ENCODE peak calls at places on chromosomes 4 and X, in seven cellular contexts. One of them, this sample, is unnamed.

GRCh38 chrX:48703642-48704481 is 7.3 kb downstream of the SUV39H1 start:
- DNase-seq in tibial artery: no peak
- DNase-seq in pancreas: no peak
- DNase-seq in ovary: no peak
- DNase-seq in PC-3: peak; percentile 90
- DNase-seq in CD8-positive, alpha-beta memory T cell: no peak
- DNase-seq in CD4-positive, CD25-positive, alpha-beta regulatory T cell: no peak
- DNase-seq in this sample: peak; percentile 57

GRCh38 chr4:2186133-2186864 is 55.6 kb downstream of the HAUS3 start:
- DNase-seq in tibial artery: no peak
- DNase-seq in pancreas: no peak
- DNase-seq in ovary: no peak
- DNase-seq in PC-3: peak; percentile 60
- DNase-seq in CD8-positive, alpha-beta memory T cell: no peak
- DNase-seq in CD4-positive, CD25-positive, alpha-beta regulatory T cell: no peak
- DNase-seq in this sample: peak; percentile 45

GRCh38 chr4:34964613-34965012 is 1279.7 kb downstream of the ARAP2 start:
- DNase-seq in tibial artery: no peak
- DNase-seq in pancreas: no peak
- DNase-seq in ovary: no peak
- DNase-seq in PC-3: no peak
- DNase-seq in CD8-positive, alpha-beta memory T cell: no peak
- DNase-seq in CD4-positive, CD25-positive, alpha-beta regulatory T cell: no peak
- DNase-seq in this sample: no peak

GRCh38 chrX:48470110-48470832 is at the start of gene SLC38A5:
- DNase-seq in tibial artery: no peak
- DNase-seq in pancreas: no peak
- DNase-seq in ovary: no peak
- DNase-seq in PC-3: no peak
- DNase-seq in CD8-positive, alpha-beta memory T cell: no peak
- DNase-seq in CD4-positive, CD25-positive, alpha-beta regulatory T cell: no peak
- DNase-seq in this sample: no peak

GRCh38 chrX:18119856-18120255 is 100.8 kb downstream of the BEND2 start:
- DNase-seq in tibial artery: no peak
- DNase-seq in pancreas: no peak
- DNase-seq in ovary: no peak
- DNase-seq in PC-3: peak; percentile 31
- DNase-seq in CD8-positive, alpha-beta memory T cell: no peak
- DNase-seq in CD4-positive, CD25-positive, alpha-beta regulatory T cell: no peak
- DNase-seq in this sample: no peak

GRCh38 chr4:105662935-105663675 is 45.4 kb downstream of the INTS12 start:
- DNase-seq in tibial artery: no peak
- DNase-seq in pancreas: no peak
- DNase-seq in ovary: no peak
- DNase-seq in PC-3: no peak
- DNase-seq in CD8-positive, alpha-beta memory T cell: no peak
- DNase-seq in CD4-positive, CD25-positive, alpha-beta regulatory T cell: no peak
- DNase-seq in this sample: no peak

GRCh38 chr4:88843067-88843723 is 145.6 kb upstream of the NAP1L5 start:
- DNase-seq in tibial artery: no peak
- DNase-seq in pancreas: no peak
- DNase-seq in ovary: no peak
- DNase-seq in PC-3: peak; percentile 78
- DNase-seq in CD8-positive, alpha-beta memory T cell: no peak
- DNase-seq in CD4-positive, CD25-positive, alpha-beta regulatory T cell: no peak
- DNase-seq in this sample: peak; percentile 92

GRCh38 chrX:116436358-116436816 is at the start of gene SLC6A14:
- DNase-seq in tibial artery: no peak
- DNase-seq in pancreas: peak; percentile 48
- DNase-seq in ovary: no peak
- DNase-seq in PC-3: peak; percentile 2
- DNase-seq in CD8-positive, alpha-beta memory T cell: no peak
- DNase-seq in CD4-positive, CD25-positive, alpha-beta regulatory T cell: no peak
- DNase-seq in this sample: peak; percentile 29

GRCh38 chr4:36189511-36190226 is 54.6 kb downstream of the ARAP2 start:
- DNase-seq in tibial artery: no peak
- DNase-seq in pancreas: no peak
- DNase-seq in ovary: no peak
- DNase-seq in PC-3: no peak
- DNase-seq in CD8-positive, alpha-beta memory T cell: no peak
- DNase-seq in CD4-positive, CD25-positive, alpha-beta regulatory T cell: no peak
- DNase-seq in this sample: peak; percentile 52

DNA sequence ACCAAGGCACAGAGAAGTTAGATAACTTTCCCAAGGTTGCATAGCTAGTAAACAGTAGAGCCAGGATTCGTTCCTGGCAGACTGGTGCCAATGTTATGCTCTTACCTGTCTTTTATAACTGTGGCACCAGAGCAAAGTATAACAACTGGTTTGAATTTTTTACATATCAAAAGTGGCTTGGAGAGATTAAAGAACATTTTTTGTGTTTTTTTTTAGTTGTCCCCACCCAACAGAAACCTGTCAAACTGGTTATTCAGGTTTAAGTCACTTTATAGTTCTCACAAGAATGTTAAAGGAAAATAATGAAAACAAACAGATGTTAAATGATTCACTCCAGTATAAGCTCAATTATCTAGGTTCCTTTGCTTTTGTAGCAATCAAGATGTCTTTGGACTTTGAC is 15.6 kb upstream of the FAM47E start:
- DNase-seq in tibial artery: no peak
- DNase-seq in pancreas: no peak
- DNase-seq in ovary: no peak
- DNase-seq in PC-3: peak; percentile 88
- DNase-seq in CD8-positive, alpha-beta memory T cell: no peak
- DNase-seq in CD4-positive, CD25-positive, alpha-beta regulatory T cell: no peak
- DNase-seq in this sample: peak; percentile 92
- H3K27ac ChIP-seq in tibial artery: no peak overlapping the region
- H3K27ac ChIP-seq in pancreas: peak overlapping the region; percentile 68
- H3K27ac ChIP-seq in ovary: no peak overlapping the region
- H3K27ac ChIP-seq in PC-3: peak overlapping the region; percentile 82
- H3K27ac ChIP-seq in CD8-positive, alpha-beta memory T cell: no peak overlapping the region
- H3K27ac ChIP-seq in CD4-positive, CD25-positive, alpha-beta regulatory T cell: no peak overlapping the region
- H3K27ac ChIP-seq in this sample: no peak overlapping the region

GRCh38 chr4:168562021-168562691 is 65.3 kb downstream of the PALLD start:
- DNase-seq in tibial artery: no peak
- DNase-seq in pancreas: no peak
- DNase-seq in ovary: no peak
- DNase-seq in PC-3: peak; percentile 70
- DNase-seq in CD8-positive, alpha-beta memory T cell: no peak
- DNase-seq in CD4-positive, CD25-positive, alpha-beta regulatory T cell: no peak
- DNase-seq in this sample: peak; percentile 29

GRCh38 chr4:168558587-168558986 is 61.7 kb downstream of the PALLD start:
- DNase-seq in tibial artery: no peak
- DNase-seq in pancreas: no peak
- DNase-seq in ovary: no peak
- DNase-seq in PC-3: peak; percentile 78
- DNase-seq in CD8-positive, alpha-beta memory T cell: no peak
- DNase-seq in CD4-positive, CD25-positive, alpha-beta regulatory T cell: no peak
- DNase-seq in this sample: peak; percentile 40

GRCh38 chr4:168557658-168558057 is 60.8 kb downstream of the PALLD start:
- DNase-seq in tibial artery: no peak
- DNase-seq in pancreas: no peak
- DNase-seq in ovary: no peak
- DNase-seq in PC-3: no peak
- DNase-seq in CD8-positive, alpha-beta memory T cell: no peak
- DNase-seq in CD4-positive, CD25-positive, alpha-beta regulatory T cell: no peak
- DNase-seq in this sample: no peak

GRCh38 chr4:168560835-168561210 is 64.0 kb downstream of the PALLD start:
- DNase-seq in tibial artery: no peak
- DNase-seq in pancreas: no peak
- DNase-seq in ovary: no peak
- DNase-seq in PC-3: peak; percentile 5
- DNase-seq in CD8-positive, alpha-beta memory T cell: no peak
- DNase-seq in CD4-positive, CD25-positive, alpha-beta regulatory T cell: no peak
- DNase-seq in this sample: no peak

GRCh38 chr4:168560184-168560834 is 63.5 kb downstream of the PALLD start:
- DNase-seq in tibial artery: no peak
- DNase-seq in pancreas: no peak
- DNase-seq in ovary: no peak
- DNase-seq in PC-3: peak; percentile 75
- DNase-seq in CD8-positive, alpha-beta memory T cell: no peak
- DNase-seq in CD4-positive, CD25-positive, alpha-beta regulatory T cell: no peak
- DNase-seq in this sample: no peak
- H3K4me1 ChIP-seq in tibial artery: no peaks in the 10 kb centered on the region
- H3K4me1 ChIP-seq in pancreas: peaks cover 3% of the 10 kb centered on the region
- H3K4me1 ChIP-seq in ovary: no peaks in the 10 kb centered on the region
- H3K4me1 ChIP-seq in PC-3: peaks cover 53% of the 10 kb centered on the region
- H3K4me1 ChIP-seq in CD8-positive, alpha-beta memory T cell: no peaks in the 10 kb centered on the region
- H3K4me1 ChIP-seq in CD4-positive, CD25-positive, alpha-beta regulatory T cell: no peaks in the 10 kb centered on the region
- H3K4me1 ChIP-seq in this sample: peaks cover 3% of the 10 kb centered on the region

GRCh38 chr4:168197926-168198325 is 105.6 kb downstream of the ANXA10 start:
- DNase-seq in tibial artery: no peak
- DNase-seq in pancreas: no peak
- DNase-seq in ovary: no peak
- DNase-seq in PC-3: no peak
- DNase-seq in CD8-positive, alpha-beta memory T cell: no peak
- DNase-seq in CD4-positive, CD25-positive, alpha-beta regulatory T cell: no peak
- DNase-seq in this sample: no peak
- H3K27ac ChIP-seq in tibial artery: no peak overlapping the region
- H3K27ac ChIP-seq in pancreas: no peak overlapping the region
- H3K27ac ChIP-seq in ovary: no peak overlapping the region
- H3K27ac ChIP-seq in PC-3: no peak overlapping the region
- H3K27ac ChIP-seq in CD8-positive, alpha-beta memory T cell: no peak overlapping the region
- H3K27ac ChIP-seq in CD4-positive, CD25-positive, alpha-beta regulatory T cell: no peak overlapping the region
- H3K27ac ChIP-seq in this sample: no peak overlapping the region

DNA sequence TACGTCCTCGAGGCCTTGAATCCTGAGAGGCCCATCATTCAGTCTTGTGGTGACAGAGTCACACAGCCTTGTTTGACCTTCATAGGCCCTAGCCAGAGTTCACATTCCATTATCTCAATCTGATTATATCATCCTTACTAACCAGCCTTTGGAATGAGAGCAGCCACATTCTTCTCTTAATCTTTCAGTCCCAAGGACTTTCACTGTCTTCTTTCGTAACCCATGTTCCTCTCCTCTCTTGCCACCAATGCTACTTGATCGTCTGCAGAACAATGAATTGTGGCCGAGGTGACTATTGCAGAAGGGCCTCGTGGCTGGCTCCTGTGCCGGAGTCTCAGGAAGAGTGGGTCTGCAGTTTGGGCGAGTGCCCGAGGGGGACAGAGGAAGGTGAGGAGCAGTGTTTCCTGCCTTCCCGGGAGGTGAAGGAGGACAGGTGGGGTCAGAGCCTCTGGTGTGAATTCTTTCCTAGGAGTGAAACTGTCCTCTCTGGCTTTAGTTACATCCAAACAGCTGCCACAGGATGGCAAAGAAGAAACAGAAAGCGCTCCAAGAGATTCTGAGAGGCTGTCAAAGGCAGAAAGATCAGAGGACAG is 94.6 kb downstream of the LIMCH1 start:
- DNase-seq in tibial artery: no peak
- DNase-seq in pancreas: no peak
- DNase-seq in ovary: no peak
- DNase-seq in PC-3: no peak
- DNase-seq in CD8-positive, alpha-beta memory T cell: no peak
- DNase-seq in CD4-positive, CD25-positive, alpha-beta regulatory T cell: no peak
- DNase-seq in this sample: no peak
- H3K4me1 ChIP-seq in tibial artery: no peaks in the 10 kb centered on the region
- H3K4me1 ChIP-seq in pancreas: no peaks in the 10 kb centered on the region
- H3K4me1 ChIP-seq in ovary: no peaks in the 10 kb centered on the region
- H3K4me1 ChIP-seq in PC-3: no peaks in the 10 kb centered on the region
- H3K4me1 ChIP-seq in CD8-positive, alpha-beta memory T cell: no peaks in the 10 kb centered on the region
- H3K4me1 ChIP-seq in CD4-positive, CD25-positive, alpha-beta regulatory T cell: no peaks in the 10 kb centered on the region
- H3K4me1 ChIP-seq in this sample: no peaks in the 10 kb centered on the region

GRCh38 chrX:123601437-123601836 is 131.4 kb downstream of the THOC2 start:
- DNase-seq in tibial artery: no peak
- DNase-seq in pancreas: no peak
- DNase-seq in ovary: no peak
- DNase-seq in PC-3: no peak
- DNase-seq in CD8-positive, alpha-beta memory T cell: no peak
- DNase-seq in CD4-positive, CD25-positive, alpha-beta regulatory T cell: no peak
- DNase-seq in this sample: no peak
- H3K27ac ChIP-seq in tibial artery: no peak overlapping the region
- H3K27ac ChIP-seq in pancreas: no peak overlapping the region
- H3K27ac ChIP-seq in ovary: no peak overlapping the region
- H3K27ac ChIP-seq in PC-3: no peak overlapping the region
- H3K27ac ChIP-seq in CD8-positive, alpha-beta memory T cell: no peak overlapping the region
- H3K27ac ChIP-seq in CD4-positive, CD25-positive, alpha-beta regulatory T cell: no peak overlapping the region
- H3K27ac ChIP-seq in this sample: no peak overlapping the region